ENCODE peak calls at places on chromosomes 4 and X, in four cellular contexts. W is GM23338, Q is lower lobe of right lung, P is pancreas. O is an unnamed sample.

GRCh38 chr4:81490761-81491160 is 19.1 kb upstream of the RASGEF1B start:
- DNase-seq in W (no peak), Q (no peak), P (no peak), O (no peak)

GRCh38 chrX:18075603-18076002 is 145.1 kb downstream of the BEND2 start:
- DNase-seq in W (peak; percentile 9), Q (no peak), P (no peak), O (no peak)

GRCh38 chrX:2185341-2186082 is 315.3 kb downstream of the DHRSX start:
- DNase-seq in W (no peak), Q (no peak), P (no peak), O (no peak)

GRCh38 chrX:42189601-42190000 is 266.2 kb upstream of the CASK start:
- DNase-seq in W (no peak), Q (no peak), P (no peak), O (no peak)

GRCh38 chr4:124066579-124066978 is 646.0 kb downstream of the ANKRD50 start:
- DNase-seq in W (no peak), Q (no peak), P (no peak), O (no peak)

GRCh38 chrX:54076903-54077302 is 32.6 kb upstream of the PHF8 start:
- DNase-seq in W (no peak), Q (no peak), P (no peak), O (no peak)

GRCh38 chrX:123487674-123488073 is 245.2 kb downstream of the THOC2 start:
- DNase-seq in W (no peak), Q (no peak), P (no peak), O (no peak)

GRCh38 chr4:2281575-2282343 is 19.9 kb upstream of the MXD4 start:
- DNase-seq in W (no peak), Q (no peak), P (peak; percentile 16), O (no peak)

GRCh38 chr4:111806331-111806730 is 338.9 kb upstream of the FAM241A start:
- DNase-seq in W (peak; percentile 81), Q (no peak), P (no peak), O (no peak)

GRCh38 chrX:152904151-152905080 is 6.5 kb downstream of the ZNF185 start:
- DNase-seq in W (peak; percentile 70), Q (no peak), P (peak; percentile 54), O (no peak)

GRCh38 chr4:41611124-41611838 is 73.3 kb downstream of the LIMCH1 start:
- DNase-seq in W (no peak), Q (no peak), P (no peak), O (no peak)

GRCh38 chr4:186240452-186240847 is 13.1 kb downstream of the KLKB1 start:
- DNase-seq in W (no peak), Q (no peak), P (no peak), O (no peak)

GRCh38 chr4:69054578-69055200 is 41.6 kb upstream of the UGT2B7 start:
- DNase-seq in W (no peak), Q (no peak), P (no peak), O (no peak)

GRCh38 chrX:123648028-123648810 is 84.6 kb downstream of the THOC2 start:
- DNase-seq in W (peak; percentile 86), Q (peak; percentile 60), P (no peak), O (peak; percentile 72)

GRCh38 chr4:6175426-6175825 is 24.9 kb downstream of the JAKMIP1 start:
- DNase-seq in W (no peak), Q (peak; percentile 7), P (peak; percentile 17), O (no peak)

GRCh38 chr4:6178757-6179156 is 21.6 kb downstream of the JAKMIP1 start:
- DNase-seq in W (no peak), Q (no peak), P (peak; percentile 2), O (no peak)

GRCh38 chr4:6179362-6179761 is 21.0 kb downstream of the JAKMIP1 start:
- DNase-seq in W (no peak), Q (no peak), P (peak; percentile 7), O (no peak)

GRCh38 chr4:6180841-6181631 is 19.3 kb downstream of the JAKMIP1 start:
- DNase-seq in W (no peak), Q (no peak), P (peak; percentile 1), O (no peak)

DNA sequence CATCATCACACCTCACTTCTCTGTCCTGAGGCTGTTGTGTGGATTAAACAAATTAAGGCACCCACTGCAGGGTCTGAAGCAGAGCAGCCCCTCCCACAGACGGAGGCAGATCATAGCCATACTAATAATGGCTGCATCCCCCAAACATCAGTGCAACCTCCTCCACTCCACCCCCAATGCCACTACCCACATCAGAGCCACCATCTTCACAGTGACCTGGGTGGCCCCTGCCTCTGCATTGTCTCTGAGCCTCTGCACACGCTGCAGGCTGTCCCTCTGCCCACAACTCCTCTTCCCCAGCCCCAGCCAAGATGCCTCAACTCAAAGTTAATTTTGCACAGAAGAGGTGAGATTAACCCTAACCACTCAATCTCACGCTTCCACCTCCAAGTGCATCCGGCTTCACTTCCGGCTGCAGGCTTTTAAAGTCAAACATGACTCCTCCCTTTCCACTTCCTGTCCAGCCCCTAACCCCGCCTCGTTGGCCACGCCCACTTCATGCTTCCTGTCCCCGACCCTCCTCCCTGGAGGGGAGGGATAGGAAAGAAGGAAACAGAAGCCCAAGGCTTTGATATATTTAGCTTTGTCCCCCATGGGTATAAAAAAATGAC is 22.7 kb downstream of the JAKMIP1 start:
- DNase-seq in W (peak; percentile 66), Q (no peak), P (peak; percentile 39), O (no peak)
- H3K4me1 ChIP-seq in W (no peaks in the 10 kb centered on the region), Q (no peaks in the 10 kb centered on the region), P (no peaks in the 10 kb centered on the region), O (no peaks in the 10 kb centered on the region)

DNA sequence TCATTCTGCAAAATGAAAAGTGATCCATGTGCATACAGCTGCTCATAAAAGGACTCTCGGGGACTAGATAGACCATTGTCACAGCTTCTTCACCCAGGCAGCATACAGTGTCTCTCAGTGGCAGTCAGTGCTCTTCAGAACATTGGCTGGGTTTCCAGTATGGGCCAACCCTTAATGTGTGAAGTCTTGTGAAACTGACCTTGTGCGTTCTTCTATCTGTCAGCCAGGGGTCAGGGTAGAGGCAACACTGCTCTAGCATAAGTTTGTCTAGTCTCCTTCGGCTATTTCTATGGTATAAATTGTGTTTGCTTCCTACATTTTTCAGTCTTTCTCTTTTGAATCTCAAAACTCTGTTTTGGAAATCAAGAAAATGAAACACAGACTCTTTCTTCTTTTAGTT is 37.0 kb upstream of the SMIM31 start:
- DNase-seq in W (peak; percentile 74), Q (no peak), P (no peak), O (no peak)
- H3K4me1 ChIP-seq in W (no peaks in the 10 kb centered on the region), Q (no peaks in the 10 kb centered on the region), P (no peaks in the 10 kb centered on the region), O (no peaks in the 10 kb centered on the region)

GRCh38 chr4:125994430-125994829 is 679.7 kb downstream of the FAT4 start:
- DNase-seq in W (no peak), Q (no peak), P (no peak), O (no peak)
- H3K4me1 ChIP-seq in W (no peaks in the 10 kb centered on the region), Q (no peaks in the 10 kb centered on the region), P (no peaks in the 10 kb centered on the region), O (no peaks in the 10 kb centered on the region)

DNA sequence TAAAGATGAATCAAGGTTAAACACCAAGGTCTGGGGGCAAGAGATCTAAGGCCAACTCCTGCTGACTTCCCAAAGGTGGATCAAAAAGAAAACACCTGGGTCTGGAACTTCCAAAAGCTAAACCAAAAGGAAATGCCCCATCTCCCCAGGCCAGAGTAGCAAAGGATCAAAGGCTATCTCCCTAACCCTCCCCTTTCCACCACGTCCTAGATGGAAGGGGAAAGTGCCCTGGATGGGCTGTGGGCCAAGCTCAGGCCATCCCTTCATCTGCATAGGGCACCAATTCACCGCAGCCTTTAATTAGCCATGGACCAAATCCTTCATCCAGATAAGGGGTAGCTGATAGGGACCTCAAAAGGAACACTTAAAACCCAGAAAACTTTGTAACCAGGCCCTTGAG is 100.2 kb downstream of the WDFY3 start:
- DNase-seq in W (no peak), Q (no peak), P (no peak), O (no peak)
- H3K4me1 ChIP-seq in W (peaks cover 44% of the 10 kb centered on the region), Q (no peaks in the 10 kb centered on the region), P (no peaks in the 10 kb centered on the region), O (peaks cover 10% of the 10 kb centered on the region)

GRCh38 chr4:163610642-163611041 is 116.2 kb downstream of the TMA16 start:
- DNase-seq in W (peak; percentile 6), Q (no peak), P (no peak), O (no peak)
- H3K4me1 ChIP-seq in W (peaks cover 5% of the 10 kb centered on the region), Q (peaks cover 3% of the 10 kb centered on the region), P (no peaks in the 10 kb centered on the region), O (no peaks in the 10 kb centered on the region)

GRCh38 chr4:38077791-38078489 is 117.7 kb downstream of the PTTG2 start:
- DNase-seq in W (no peak), Q (no peak), P (no peak), O (no peak)

GRCh38 chr4:38075370-38076152 is 115.4 kb downstream of the PTTG2 start:
- DNase-seq in W (no peak), Q (no peak), P (no peak), O (no peak)

GRCh38 chr4:38078590-38079381 is 118.6 kb downstream of the PTTG2 start:
- DNase-seq in W (no peak), Q (no peak), P (no peak), O (no peak)

GRCh38 chr4:38073596-38074234 is 113.5 kb downstream of the PTTG2 start:
- DNase-seq in W (no peak), Q (no peak), P (no peak), O (no peak)

DNA sequence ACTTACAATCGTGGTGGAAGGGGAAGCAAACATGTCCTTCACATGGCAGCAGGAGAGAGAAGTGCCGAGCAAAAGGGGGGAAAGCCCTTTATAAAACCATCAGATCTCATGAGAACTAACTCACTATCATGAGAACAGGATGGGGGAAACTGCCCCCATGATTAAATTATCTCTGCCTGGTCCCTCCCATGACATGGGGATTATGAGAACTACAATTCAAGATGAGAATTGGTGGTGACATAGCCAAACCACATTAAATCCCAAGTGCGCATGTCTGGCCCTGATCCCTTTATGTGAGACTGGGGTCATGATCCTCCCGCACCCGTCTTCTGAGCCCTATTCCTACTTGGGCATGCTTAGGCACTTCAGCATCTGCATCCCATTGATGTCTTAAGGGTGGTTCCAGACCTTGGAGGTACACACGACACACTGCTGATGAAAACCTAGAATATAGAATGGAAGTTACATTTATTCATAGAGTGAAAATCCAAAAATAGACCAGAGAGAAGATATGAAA is 116.0 kb downstream of the PTTG2 start:
- DNase-seq in W (no peak), Q (no peak), P (no peak), O (no peak)
- H3K4me1 ChIP-seq in W (no peaks in the 10 kb centered on the region), Q (peaks cover 32% of the 10 kb centered on the region), P (peaks cover 25% of the 10 kb centered on the region), O (peaks cover 46% of the 10 kb centered on the region)

GRCh38 chrX:19392078-19392477 is 48.4 kb downstream of the PDHA1 start:
- DNase-seq in W (no peak), Q (no peak), P (no peak), O (no peak)
- H3K4me1 ChIP-seq in W (no peaks in the 10 kb centered on the region), Q (no peaks in the 10 kb centered on the region), P (no peaks in the 10 kb centered on the region), O (no peaks in the 10 kb centered on the region)

DNA sequence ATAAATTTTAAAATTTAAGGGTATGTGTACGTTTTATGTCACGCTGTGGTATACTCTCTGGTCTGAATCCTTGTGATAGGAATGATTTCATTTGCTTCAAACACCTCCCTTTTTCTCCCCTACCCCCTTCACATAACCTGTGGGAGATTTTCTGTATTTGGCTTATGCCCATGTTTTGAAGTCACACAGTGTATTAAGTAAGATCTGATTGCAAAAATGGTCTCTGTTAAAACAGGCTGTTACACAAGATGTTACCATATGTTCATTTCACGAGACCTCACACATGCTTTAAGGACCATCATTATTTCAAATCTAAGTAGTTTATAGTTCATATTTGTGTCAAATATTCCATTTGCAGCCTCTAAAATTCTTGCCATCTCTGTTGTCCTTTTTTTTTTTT is 63.5 kb downstream of the TMEM131L start:
- DNase-seq in W (no peak), Q (no peak), P (no peak), O (no peak)
- H3K4me1 ChIP-seq in W (peaks cover 27% of the 10 kb centered on the region), Q (peaks cover 45% of the 10 kb centered on the region), P (peaks cover 44% of the 10 kb centered on the region), O (peaks cover 21% of the 10 kb centered on the region)

GRCh38 chr4:173178144-173178543 is 9.5 kb downstream of the GALNT7 start:
- DNase-seq in W (no peak), Q (no peak), P (no peak), O (no peak)
- H3K4me1 ChIP-seq in W (peaks cover 43% of the 10 kb centered on the region), Q (peaks cover 9% of the 10 kb centered on the region), P (peaks cover 42% of the 10 kb centered on the region), O (peaks cover 8% of the 10 kb centered on the region)

O was measured in upper lobe of left lung.